ENCODE peak calls at places on chromosomes 3 and 15, in ten cellular contexts. One of them, this sample, is unnamed.

GRCh38 chr3:42118762-42119361 is 27.7 kb downstream of the TRAK1 start:
- DNase-seq in HepG2: peak
- DNase-seq in endodermal cell: peak
- DNase-seq in astrocyte of the cerebellum: no peak
- DNase-seq in left ventricle myocardium inferior: no peak
- DNase-seq in choroid plexus epithelial cell: peak
- DNase-seq in psoas muscle: peak
- DNase-seq in A549: peak
- DNase-seq in cardiac fibroblast: peak
- DNase-seq in fibroblast of pulmonary artery: peak
- DNase-seq in this sample: no peak

GRCh38 chr3:194139977-194140351 is 4.0 kb downstream of the HES1 start:
- DNase-seq in HepG2: no peak
- DNase-seq in endodermal cell: no peak
- DNase-seq in astrocyte of the cerebellum: no peak
- DNase-seq in left ventricle myocardium inferior: no peak
- DNase-seq in choroid plexus epithelial cell: peak
- DNase-seq in psoas muscle: no peak
- DNase-seq in A549: no peak
- DNase-seq in cardiac fibroblast: peak
- DNase-seq in fibroblast of pulmonary artery: peak
- DNase-seq in this sample: no peak

GRCh38 chr3:186909078-186909853 is 21.1 kb upstream of the ST6GAL1 start:
- DNase-seq in HepG2: peak
- DNase-seq in endodermal cell: peak
- DNase-seq in astrocyte of the cerebellum: no peak
- DNase-seq in left ventricle myocardium inferior: no peak
- DNase-seq in choroid plexus epithelial cell: peak
- DNase-seq in psoas muscle: no peak
- DNase-seq in A549: no peak
- DNase-seq in cardiac fibroblast: no peak
- DNase-seq in fibroblast of pulmonary artery: no peak
- DNase-seq in this sample: no peak

GRCh38 chr15:65038838-65039237 is 6.3 kb upstream of the SLC51B start:
- DNase-seq in HepG2: no peak
- DNase-seq in endodermal cell: no peak
- DNase-seq in astrocyte of the cerebellum: no peak
- DNase-seq in left ventricle myocardium inferior: no peak
- DNase-seq in choroid plexus epithelial cell: no peak
- DNase-seq in psoas muscle: no peak
- DNase-seq in A549: no peak
- DNase-seq in cardiac fibroblast: no peak
- DNase-seq in fibroblast of pulmonary artery: no peak
- DNase-seq in this sample: no peak

GRCh38 chr15:31606942-31607497 is 280.4 kb downstream of the KLF13 start:
- DNase-seq in HepG2: no peak
- DNase-seq in endodermal cell: no peak
- DNase-seq in astrocyte of the cerebellum: no peak
- DNase-seq in left ventricle myocardium inferior: no peak
- DNase-seq in choroid plexus epithelial cell: no peak
- DNase-seq in psoas muscle: no peak
- DNase-seq in A549: no peak
- DNase-seq in cardiac fibroblast: no peak
- DNase-seq in fibroblast of pulmonary artery: no peak
- DNase-seq in this sample: no peak

GRCh38 chr15:63046927-63047760 is 4.6 kb downstream of the TPM1 start:
- DNase-seq in HepG2: no peak
- DNase-seq in endodermal cell: peak
- DNase-seq in astrocyte of the cerebellum: no peak
- DNase-seq in left ventricle myocardium inferior: no peak
- DNase-seq in choroid plexus epithelial cell: no peak
- DNase-seq in psoas muscle: no peak
- DNase-seq in A549: no peak
- DNase-seq in cardiac fibroblast: no peak
- DNase-seq in fibroblast of pulmonary artery: no peak
- DNase-seq in this sample: no peak

GRCh38 chr3:76405196-76405595 is 619.8 kb upstream of the ZNF717 start:
- DNase-seq in HepG2: no peak
- DNase-seq in endodermal cell: no peak
- DNase-seq in astrocyte of the cerebellum: no peak
- DNase-seq in left ventricle myocardium inferior: no peak
- DNase-seq in choroid plexus epithelial cell: peak
- DNase-seq in psoas muscle: no peak
- DNase-seq in A549: no peak
- DNase-seq in cardiac fibroblast: no peak
- DNase-seq in fibroblast of pulmonary artery: peak
- DNase-seq in this sample: no peak

GRCh38 chr15:80159811-80160569 is 7.2 kb downstream of the FAH start:
- DNase-seq in HepG2: no peak
- DNase-seq in endodermal cell: no peak
- DNase-seq in astrocyte of the cerebellum: no peak
- DNase-seq in left ventricle myocardium inferior: no peak
- DNase-seq in choroid plexus epithelial cell: no peak
- DNase-seq in psoas muscle: no peak
- DNase-seq in A549: no peak
- DNase-seq in cardiac fibroblast: peak
- DNase-seq in fibroblast of pulmonary artery: peak
- DNase-seq in this sample: no peak

GRCh38 chr15:100572362-100572983 is 29.5 kb downstream of the LINS1 start:
- DNase-seq in HepG2: no peak
- DNase-seq in endodermal cell: no peak
- DNase-seq in astrocyte of the cerebellum: peak
- DNase-seq in left ventricle myocardium inferior: no peak
- DNase-seq in choroid plexus epithelial cell: peak
- DNase-seq in psoas muscle: no peak
- DNase-seq in A549: peak
- DNase-seq in cardiac fibroblast: peak
- DNase-seq in fibroblast of pulmonary artery: peak
- DNase-seq in this sample: no peak

GRCh38 chr3:125512135-125512920 is 7.7 kb downstream of the SNX4 start:
- DNase-seq in HepG2: no peak
- DNase-seq in endodermal cell: no peak
- DNase-seq in astrocyte of the cerebellum: no peak
- DNase-seq in left ventricle myocardium inferior: no peak
- DNase-seq in choroid plexus epithelial cell: peak
- DNase-seq in psoas muscle: no peak
- DNase-seq in A549: no peak
- DNase-seq in cardiac fibroblast: peak
- DNase-seq in fibroblast of pulmonary artery: peak
- DNase-seq in this sample: no peak

GRCh38 chr3:24929521-24929920 is 434.9 kb upstream of the THRB start:
- DNase-seq in HepG2: no peak
- DNase-seq in endodermal cell: no peak
- DNase-seq in astrocyte of the cerebellum: no peak
- DNase-seq in left ventricle myocardium inferior: no peak
- DNase-seq in choroid plexus epithelial cell: no peak
- DNase-seq in psoas muscle: no peak
- DNase-seq in A549: no peak
- DNase-seq in cardiac fibroblast: no peak
- DNase-seq in fibroblast of pulmonary artery: no peak
- DNase-seq in this sample: no peak

GRCh38 chr15:90665288-90666134 is 51.6 kb upstream of the BLM start:
- DNase-seq in HepG2: peak
- DNase-seq in endodermal cell: no peak
- DNase-seq in astrocyte of the cerebellum: no peak
- DNase-seq in left ventricle myocardium inferior: peak
- DNase-seq in choroid plexus epithelial cell: peak
- DNase-seq in psoas muscle: peak
- DNase-seq in A549: peak
- DNase-seq in cardiac fibroblast: peak
- DNase-seq in fibroblast of pulmonary artery: peak
- DNase-seq in this sample: no peak

GRCh38 chr15:90671216-90671615 is 45.9 kb upstream of the BLM start:
- DNase-seq in HepG2: no peak
- DNase-seq in endodermal cell: no peak
- DNase-seq in astrocyte of the cerebellum: no peak
- DNase-seq in left ventricle myocardium inferior: no peak
- DNase-seq in choroid plexus epithelial cell: no peak
- DNase-seq in psoas muscle: no peak
- DNase-seq in A549: no peak
- DNase-seq in cardiac fibroblast: no peak
- DNase-seq in fibroblast of pulmonary artery: no peak
- DNase-seq in this sample: no peak

GRCh38 chr15:90667063-90667754 is 49.9 kb upstream of the BLM start:
- DNase-seq in HepG2: no peak
- DNase-seq in endodermal cell: no peak
- DNase-seq in astrocyte of the cerebellum: no peak
- DNase-seq in left ventricle myocardium inferior: no peak
- DNase-seq in choroid plexus epithelial cell: no peak
- DNase-seq in psoas muscle: no peak
- DNase-seq in A549: no peak
- DNase-seq in cardiac fibroblast: no peak
- DNase-seq in fibroblast of pulmonary artery: no peak
- DNase-seq in this sample: no peak

GRCh38 chr15:90664650-90665287 is 52.4 kb upstream of the BLM start:
- DNase-seq in HepG2: peak
- DNase-seq in endodermal cell: no peak
- DNase-seq in astrocyte of the cerebellum: no peak
- DNase-seq in left ventricle myocardium inferior: peak
- DNase-seq in choroid plexus epithelial cell: peak
- DNase-seq in psoas muscle: peak
- DNase-seq in A549: no peak
- DNase-seq in cardiac fibroblast: peak
- DNase-seq in fibroblast of pulmonary artery: peak
- DNase-seq in this sample: no peak

DNA sequence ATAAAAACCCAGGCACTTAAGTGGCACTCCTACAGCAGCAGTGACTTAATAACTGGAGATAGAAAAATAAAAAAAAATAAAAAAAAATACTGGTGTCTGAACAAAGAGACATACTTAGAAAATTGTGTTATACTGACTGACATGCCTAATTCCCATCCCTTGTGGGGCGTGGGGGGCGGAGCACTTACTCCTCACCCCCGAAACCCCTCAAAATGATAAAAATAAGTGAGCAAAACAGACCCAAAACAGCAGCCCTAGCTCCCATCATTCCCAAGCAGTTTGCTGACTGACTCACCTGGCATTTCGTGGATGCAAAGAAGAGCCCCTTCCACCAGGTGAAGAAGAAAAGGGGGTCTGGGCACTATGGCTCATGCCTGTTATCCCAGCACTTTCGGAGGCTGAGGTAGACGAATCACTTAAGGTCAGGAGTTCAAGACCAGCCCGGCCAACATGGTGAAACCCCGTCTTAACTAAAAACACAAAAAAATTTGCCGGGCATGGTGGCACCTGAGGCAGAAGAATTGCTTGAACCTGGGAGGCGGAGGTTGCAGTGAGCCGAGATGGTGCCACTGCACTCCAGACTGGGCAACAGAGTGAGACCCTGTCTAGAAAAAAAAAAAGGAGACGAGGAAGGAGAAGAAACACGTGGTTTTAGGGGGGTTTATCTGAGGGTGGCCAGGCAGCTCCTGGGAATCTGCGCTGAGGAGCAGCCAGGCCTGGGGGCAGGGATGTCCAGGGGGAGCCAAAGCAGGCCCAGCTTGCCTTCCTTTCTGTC is 50.8 kb upstream of the BLM start:
- DNase-seq in HepG2: no peak
- DNase-seq in endodermal cell: no peak
- DNase-seq in astrocyte of the cerebellum: no peak
- DNase-seq in left ventricle myocardium inferior: no peak
- DNase-seq in choroid plexus epithelial cell: no peak
- DNase-seq in psoas muscle: no peak
- DNase-seq in A549: peak
- DNase-seq in cardiac fibroblast: no peak
- DNase-seq in fibroblast of pulmonary artery: no peak
- DNase-seq in this sample: no peak
- H3K4me3 ChIP-seq in HepG2: peak
- H3K4me3 ChIP-seq in endodermal cell: no peak
- H3K4me3 ChIP-seq in astrocyte of the cerebellum: peak
- H3K4me3 ChIP-seq in left ventricle myocardium inferior: peak
- H3K4me3 ChIP-seq in choroid plexus epithelial cell: peak
- H3K4me3 ChIP-seq in psoas muscle: peak
- H3K4me3 ChIP-seq in A549: peak
- H3K4me3 ChIP-seq in cardiac fibroblast: peak
- H3K4me3 ChIP-seq in fibroblast of pulmonary artery: peak
- H3K4me3 ChIP-seq in this sample: peak

DNA sequence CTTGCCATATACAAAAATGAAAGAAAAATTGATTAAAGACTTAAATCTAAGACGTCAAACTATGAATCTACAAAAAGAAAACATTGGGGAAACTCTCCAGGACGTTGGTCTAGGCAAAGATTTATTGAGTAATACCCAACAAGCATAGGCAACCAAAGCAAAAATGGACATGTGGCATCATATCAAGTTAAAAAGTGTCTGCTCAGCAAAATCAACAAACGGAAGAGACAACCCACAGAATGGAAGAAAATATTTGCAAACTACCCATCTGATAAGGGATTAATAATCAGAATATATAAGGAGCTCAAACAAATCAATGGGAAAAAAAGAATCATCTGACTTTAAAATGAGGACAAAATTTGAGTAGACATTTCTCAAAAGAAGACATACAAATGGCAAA is 160.9 kb downstream of the DCLK3 start:
- DNase-seq in HepG2: no peak
- DNase-seq in endodermal cell: no peak
- DNase-seq in astrocyte of the cerebellum: no peak
- DNase-seq in left ventricle myocardium inferior: no peak
- DNase-seq in choroid plexus epithelial cell: no peak
- DNase-seq in psoas muscle: no peak
- DNase-seq in A549: no peak
- DNase-seq in cardiac fibroblast: no peak
- DNase-seq in fibroblast of pulmonary artery: no peak
- DNase-seq in this sample: no peak
- TF ChIP-seq CTCF in HepG2: no peak
- TF ChIP-seq CTCF in endodermal cell: no peak
- TF ChIP-seq CTCF in astrocyte of the cerebellum: no peak
- TF ChIP-seq CTCF in left ventricle myocardium inferior: no peak
- TF ChIP-seq CTCF in choroid plexus epithelial cell: no peak
- TF ChIP-seq CTCF in psoas muscle: no peak
- TF ChIP-seq CTCF in A549: no peak
- TF ChIP-seq CTCF in cardiac fibroblast: no peak
- TF ChIP-seq CTCF in fibroblast of pulmonary artery: no peak
- TF ChIP-seq CTCF in this sample: no peak

GRCh38 chr3:39180183-39180545 is 12.2 kb downstream of the XIRP1 start:
- DNase-seq in HepG2: no peak
- DNase-seq in endodermal cell: no peak
- DNase-seq in astrocyte of the cerebellum: no peak
- DNase-seq in left ventricle myocardium inferior: no peak
- DNase-seq in choroid plexus epithelial cell: no peak
- DNase-seq in psoas muscle: no peak
- DNase-seq in A549: no peak
- DNase-seq in cardiac fibroblast: no peak
- DNase-seq in fibroblast of pulmonary artery: no peak
- DNase-seq in this sample: no peak
- H3K4me3 ChIP-seq in HepG2: peak
- H3K4me3 ChIP-seq in endodermal cell: peak
- H3K4me3 ChIP-seq in astrocyte of the cerebellum: peak
- H3K4me3 ChIP-seq in left ventricle myocardium inferior: peak
- H3K4me3 ChIP-seq in choroid plexus epithelial cell: peak
- H3K4me3 ChIP-seq in psoas muscle: peak
- H3K4me3 ChIP-seq in A549: peak
- H3K4me3 ChIP-seq in cardiac fibroblast: no peak
- H3K4me3 ChIP-seq in fibroblast of pulmonary artery: peak
- H3K4me3 ChIP-seq in this sample: peak

DNA sequence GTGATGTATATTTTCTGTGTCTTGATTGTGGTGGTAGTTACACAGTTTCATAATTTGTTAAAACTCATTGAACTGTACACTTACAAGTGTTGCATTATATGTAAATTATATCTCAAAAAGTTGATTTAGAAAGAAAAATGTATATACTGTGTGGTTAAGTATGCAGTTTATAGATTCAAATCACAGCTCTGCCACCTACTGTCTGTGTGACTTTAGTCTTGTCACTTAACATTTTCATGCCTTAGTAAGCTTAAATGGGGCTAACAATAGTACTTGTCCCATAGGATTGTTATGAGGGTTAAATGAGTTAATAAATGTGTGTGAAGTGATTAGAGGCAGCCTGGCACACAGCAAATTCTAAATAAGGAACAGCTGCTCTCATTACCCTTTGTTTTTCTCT is 120.9 kb upstream of the P2RY1 start:
- DNase-seq in HepG2: no peak
- DNase-seq in endodermal cell: no peak
- DNase-seq in astrocyte of the cerebellum: no peak
- DNase-seq in left ventricle myocardium inferior: no peak
- DNase-seq in choroid plexus epithelial cell: no peak
- DNase-seq in psoas muscle: no peak
- DNase-seq in A549: no peak
- DNase-seq in cardiac fibroblast: no peak
- DNase-seq in fibroblast of pulmonary artery: no peak
- DNase-seq in this sample: no peak
- TF ChIP-seq CTCF in HepG2: no peak
- TF ChIP-seq CTCF in endodermal cell: no peak
- TF ChIP-seq CTCF in astrocyte of the cerebellum: no peak
- TF ChIP-seq CTCF in left ventricle myocardium inferior: no peak
- TF ChIP-seq CTCF in choroid plexus epithelial cell: no peak
- TF ChIP-seq CTCF in psoas muscle: no peak
- TF ChIP-seq CTCF in A549: no peak
- TF ChIP-seq CTCF in cardiac fibroblast: no peak
- TF ChIP-seq CTCF in fibroblast of pulmonary artery: no peak
- TF ChIP-seq CTCF in this sample: no peak